ENCODE peak calls at places on chromosomes 1 and 21, in eight cellular contexts. One of them, this sample, is unnamed.

GRCh38 chr1:93820554-93821411 is 58.2 kb downstream of the DNTTIP2 start:
- DNase-seq in HCT116: no peak
- DNase-seq in CD8-positive, alpha-beta T cell: no peak
- DNase-seq in left ventricle myocardium inferior: no peak
- DNase-seq in effector memory CD4-positive, alpha-beta T cell: no peak
- DNase-seq in Panc1: no peak
- DNase-seq in astrocyte: peak; percentile 42
- DNase-seq in heart right ventricle: no peak
- DNase-seq in this sample: no peak

GRCh38 chr1:10733967-10734366 is 62.5 kb downstream of the CASZ1 start:
- DNase-seq in heart right ventricle: no peak
- DNase-seq in left ventricle myocardium inferior: no peak
- DNase-seq in Panc1: no peak
- DNase-seq in CD8-positive, alpha-beta T cell: no peak
- DNase-seq in astrocyte: no peak
- DNase-seq in effector memory CD4-positive, alpha-beta T cell: no peak
- DNase-seq in HCT116: no peak
- DNase-seq in this sample: no peak

GRCh38 chr1:53449026-53449425 is 10.2 kb upstream of the DMRTB1 start:
- DNase-seq in astrocyte: peak; percentile 91
- DNase-seq in effector memory CD4-positive, alpha-beta T cell: no peak
- DNase-seq in left ventricle myocardium inferior: no peak
- DNase-seq in HCT116: no peak
- DNase-seq in Panc1: no peak
- DNase-seq in CD8-positive, alpha-beta T cell: no peak
- DNase-seq in heart right ventricle: no peak
- DNase-seq in this sample: no peak

GRCh38 chr1:15756143-15757015 is 2.2 kb upstream of the FBLIM1 start:
- DNase-seq in HCT116: no peak
- DNase-seq in heart right ventricle: no peak
- DNase-seq in astrocyte: no peak
- DNase-seq in left ventricle myocardium inferior: no peak
- DNase-seq in CD8-positive, alpha-beta T cell: no peak
- DNase-seq in Panc1: no peak
- DNase-seq in effector memory CD4-positive, alpha-beta T cell: no peak
- DNase-seq in this sample: peak; percentile 80

GRCh38 chr1:161440312-161440894 is 64.9 kb upstream of the FCGR2A start:
- DNase-seq in heart right ventricle: peak; percentile 62
- DNase-seq in CD8-positive, alpha-beta T cell: peak; percentile 32
- DNase-seq in HCT116: no peak
- DNase-seq in astrocyte: peak; percentile 33
- DNase-seq in Panc1: no peak
- DNase-seq in left ventricle myocardium inferior: peak; percentile 53
- DNase-seq in effector memory CD4-positive, alpha-beta T cell: no peak
- DNase-seq in this sample: no peak

GRCh38 chr1:17488977-17489739 is 49.7 kb upstream of the RCC2 start:
- DNase-seq in effector memory CD4-positive, alpha-beta T cell: no peak
- DNase-seq in CD8-positive, alpha-beta T cell: no peak
- DNase-seq in heart right ventricle: no peak
- DNase-seq in astrocyte: peak; percentile 8
- DNase-seq in left ventricle myocardium inferior: no peak
- DNase-seq in HCT116: no peak
- DNase-seq in Panc1: no peak
- DNase-seq in this sample: no peak

GRCh38 chr1:234670936-234671628 is 61.1 kb upstream of the IRF2BP2 start:
- DNase-seq in heart right ventricle: no peak
- DNase-seq in left ventricle myocardium inferior: no peak
- DNase-seq in effector memory CD4-positive, alpha-beta T cell: no peak
- DNase-seq in CD8-positive, alpha-beta T cell: no peak
- DNase-seq in Panc1: no peak
- DNase-seq in HCT116: no peak
- DNase-seq in astrocyte: no peak
- DNase-seq in this sample: no peak

GRCh38 chr1:30782361-30783243 is 25.0 kb upstream of the LAPTM5 start:
- DNase-seq in astrocyte: no peak
- DNase-seq in heart right ventricle: peak; percentile 69
- DNase-seq in HCT116: no peak
- DNase-seq in Panc1: no peak
- DNase-seq in CD8-positive, alpha-beta T cell: peak; percentile 60
- DNase-seq in left ventricle myocardium inferior: peak; percentile 58
- DNase-seq in effector memory CD4-positive, alpha-beta T cell: peak; percentile 65
- DNase-seq in this sample: no peak

GRCh38 chr1:29482064-29482463 is 245.7 kb downstream of the PTPRU start:
- DNase-seq in heart right ventricle: no peak
- DNase-seq in CD8-positive, alpha-beta T cell: no peak
- DNase-seq in left ventricle myocardium inferior: no peak
- DNase-seq in Panc1: no peak
- DNase-seq in astrocyte: no peak
- DNase-seq in HCT116: no peak
- DNase-seq in effector memory CD4-positive, alpha-beta T cell: no peak
- DNase-seq in this sample: no peak

GRCh38 chr21:41775152-41775472 is 8.3 kb upstream of the RIPK4 start:
- DNase-seq in Panc1: no peak
- DNase-seq in left ventricle myocardium inferior: no peak
- DNase-seq in effector memory CD4-positive, alpha-beta T cell: no peak
- DNase-seq in astrocyte: no peak
- DNase-seq in CD8-positive, alpha-beta T cell: no peak
- DNase-seq in HCT116: no peak
- DNase-seq in heart right ventricle: no peak
- DNase-seq in this sample: no peak

GRCh38 chr21:17542371-17542992 is 29.6 kb downstream of the CXADR start:
- DNase-seq in heart right ventricle: no peak
- DNase-seq in astrocyte: peak; percentile 16
- DNase-seq in left ventricle myocardium inferior: no peak
- DNase-seq in CD8-positive, alpha-beta T cell: no peak
- DNase-seq in Panc1: no peak
- DNase-seq in effector memory CD4-positive, alpha-beta T cell: no peak
- DNase-seq in HCT116: no peak
- DNase-seq in this sample: no peak

GRCh38 chr21:17552410-17552809 is 39.6 kb downstream of the CXADR start:
- DNase-seq in heart right ventricle: no peak
- DNase-seq in CD8-positive, alpha-beta T cell: no peak
- DNase-seq in effector memory CD4-positive, alpha-beta T cell: no peak
- DNase-seq in Panc1: no peak
- DNase-seq in HCT116: no peak
- DNase-seq in left ventricle myocardium inferior: no peak
- DNase-seq in astrocyte: no peak
- DNase-seq in this sample: no peak

GRCh38 chr21:17554120-17554519 is 41.3 kb downstream of the CXADR start:
- DNase-seq in CD8-positive, alpha-beta T cell: no peak
- DNase-seq in HCT116: no peak
- DNase-seq in left ventricle myocardium inferior: no peak
- DNase-seq in Panc1: no peak
- DNase-seq in astrocyte: no peak
- DNase-seq in effector memory CD4-positive, alpha-beta T cell: no peak
- DNase-seq in heart right ventricle: no peak
- DNase-seq in this sample: no peak

GRCh38 chr21:17550671-17551308 is 37.9 kb downstream of the CXADR start:
- DNase-seq in Panc1: no peak
- DNase-seq in astrocyte: no peak
- DNase-seq in CD8-positive, alpha-beta T cell: no peak
- DNase-seq in heart right ventricle: no peak
- DNase-seq in HCT116: no peak
- DNase-seq in effector memory CD4-positive, alpha-beta T cell: no peak
- DNase-seq in left ventricle myocardium inferior: no peak
- DNase-seq in this sample: no peak

DNA sequence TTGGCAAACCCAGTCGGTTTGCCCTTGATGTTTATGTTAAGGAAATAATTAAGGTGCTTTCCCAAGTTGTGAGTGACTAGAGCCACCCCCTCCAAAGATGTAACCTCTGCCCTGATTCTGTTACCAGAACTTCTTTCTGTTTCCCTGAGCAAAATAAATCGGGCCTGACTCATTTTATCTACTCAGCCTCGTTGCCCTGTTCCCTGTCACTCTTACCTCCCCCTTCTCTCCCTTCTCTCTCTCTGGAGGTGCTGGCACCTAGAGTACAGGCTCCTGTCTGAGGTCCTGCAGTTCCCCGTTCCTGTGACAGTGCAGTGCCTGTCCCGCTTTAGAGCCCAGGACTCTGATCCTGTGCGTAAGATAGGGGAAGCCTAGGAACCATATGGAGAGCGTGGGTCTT is 35.4 kb downstream of the CXADR start:
- DNase-seq in HCT116: no peak
- DNase-seq in effector memory CD4-positive, alpha-beta T cell: no peak
- DNase-seq in heart right ventricle: no peak
- DNase-seq in left ventricle myocardium inferior: no peak
- DNase-seq in CD8-positive, alpha-beta T cell: no peak
- DNase-seq in astrocyte: no peak
- DNase-seq in Panc1: no peak
- DNase-seq in this sample: no peak
- H3K4me3 ChIP-seq in HCT116: no peak overlapping the region
- H3K4me3 ChIP-seq in effector memory CD4-positive, alpha-beta T cell: no peak overlapping the region
- H3K4me3 ChIP-seq in heart right ventricle: no peak overlapping the region
- H3K4me3 ChIP-seq in left ventricle myocardium inferior: no peak overlapping the region
- H3K4me3 ChIP-seq in CD8-positive, alpha-beta T cell: no peak overlapping the region
- H3K4me3 ChIP-seq in astrocyte: no peak overlapping the region
- H3K4me3 ChIP-seq in Panc1: no peak overlapping the region
- H3K4me3 ChIP-seq in this sample: no peak overlapping the region

DNA sequence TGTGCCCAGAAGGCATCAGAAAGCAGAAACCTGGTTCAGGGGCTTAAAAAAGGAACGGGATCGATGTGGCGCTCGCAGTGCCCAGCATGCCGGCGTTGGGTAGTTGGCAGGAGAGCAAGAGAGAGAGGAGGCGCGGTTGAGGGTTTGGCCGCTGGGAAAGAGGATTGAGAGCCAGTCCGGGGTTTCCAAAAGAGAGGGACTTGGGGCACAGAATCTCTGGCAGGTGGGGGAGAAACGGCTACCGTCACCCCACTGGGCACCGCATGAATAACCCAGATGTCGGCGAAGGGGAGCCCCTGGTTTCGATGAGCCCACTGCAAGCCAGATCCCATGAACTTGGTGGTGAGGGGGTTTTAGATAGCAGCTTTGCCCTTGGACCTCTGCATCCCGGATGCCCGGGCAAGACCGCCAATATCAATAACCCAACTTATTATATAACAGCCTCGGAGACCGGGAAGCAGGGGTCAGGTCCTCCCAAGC is 60.4 kb upstream of the ACOT11 start:
- DNase-seq in HCT116: no peak
- DNase-seq in left ventricle myocardium inferior: peak; percentile 43
- DNase-seq in astrocyte: no peak
- DNase-seq in heart right ventricle: peak; percentile 38
- DNase-seq in effector memory CD4-positive, alpha-beta T cell: no peak
- DNase-seq in Panc1: no peak
- DNase-seq in CD8-positive, alpha-beta T cell: no peak
- DNase-seq in this sample: no peak
- H3K27ac ChIP-seq in HCT116: peak overlapping the region; percentile 77
- H3K27ac ChIP-seq in left ventricle myocardium inferior: peak overlapping the region; percentile 95
- H3K27ac ChIP-seq in astrocyte: no peak overlapping the region
- H3K27ac ChIP-seq in heart right ventricle: peak overlapping the region; percentile 92
- H3K27ac ChIP-seq in effector memory CD4-positive, alpha-beta T cell: peak overlapping the region; percentile 78
- H3K27ac ChIP-seq in Panc1: peak overlapping the region; percentile 89
- H3K27ac ChIP-seq in CD8-positive, alpha-beta T cell: no peak overlapping the region
- H3K27ac ChIP-seq in this sample: peak overlapping the region; percentile 85

GRCh38 chr1:109618614-109619404 is 607 bp downstream of the GNAT2 start:
- DNase-seq in Panc1: no peak
- DNase-seq in left ventricle myocardium inferior: no peak
- DNase-seq in astrocyte: no peak
- DNase-seq in effector memory CD4-positive, alpha-beta T cell: no peak
- DNase-seq in CD8-positive, alpha-beta T cell: no peak
- DNase-seq in heart right ventricle: no peak
- DNase-seq in HCT116: no peak
- DNase-seq in this sample: no peak
- H3K4me3 ChIP-seq in Panc1: peak overlapping the region; percentile 92
- H3K4me3 ChIP-seq in left ventricle myocardium inferior: peak overlapping the region; percentile 85
- H3K4me3 ChIP-seq in astrocyte: peak overlapping the region; percentile 79
- H3K4me3 ChIP-seq in effector memory CD4-positive, alpha-beta T cell: peak overlapping the region; percentile 78
- H3K4me3 ChIP-seq in CD8-positive, alpha-beta T cell: peak overlapping the region; percentile 92
- H3K4me3 ChIP-seq in heart right ventricle: peak overlapping the region; percentile 62
- H3K4me3 ChIP-seq in HCT116: peak overlapping the region; percentile 95
- H3K4me3 ChIP-seq in this sample: peak overlapping the region; percentile 73

GRCh38 chr1:207424570-207425131 is 29.5 kb upstream of the CR2 start:
- DNase-seq in heart right ventricle: no peak
- DNase-seq in left ventricle myocardium inferior: no peak
- DNase-seq in Panc1: no peak
- DNase-seq in astrocyte: no peak
- DNase-seq in HCT116: no peak
- DNase-seq in CD8-positive, alpha-beta T cell: no peak
- DNase-seq in effector memory CD4-positive, alpha-beta T cell: no peak
- DNase-seq in this sample: no peak
- H3K27ac ChIP-seq in heart right ventricle: no peak overlapping the region
- H3K27ac ChIP-seq in left ventricle myocardium inferior: no peak overlapping the region
- H3K27ac ChIP-seq in Panc1: no peak overlapping the region
- H3K27ac ChIP-seq in astrocyte: no peak overlapping the region
- H3K27ac ChIP-seq in HCT116: no peak overlapping the region
- H3K27ac ChIP-seq in CD8-positive, alpha-beta T cell: no peak overlapping the region
- H3K27ac ChIP-seq in effector memory CD4-positive, alpha-beta T cell: no peak overlapping the region
- H3K27ac ChIP-seq in this sample: no peak overlapping the region

GRCh38 chr1:98669355-98670296 is 8.1 kb downstream of the SNX7 start:
- DNase-seq in effector memory CD4-positive, alpha-beta T cell: no peak
- DNase-seq in astrocyte: peak; percentile 73
- DNase-seq in heart right ventricle: no peak
- DNase-seq in left ventricle myocardium inferior: no peak
- DNase-seq in CD8-positive, alpha-beta T cell: no peak
- DNase-seq in HCT116: no peak
- DNase-seq in Panc1: no peak
- DNase-seq in this sample: no peak
- H3K4me3 ChIP-seq in effector memory CD4-positive, alpha-beta T cell: no peak overlapping the region
- H3K4me3 ChIP-seq in astrocyte: no peak overlapping the region
- H3K4me3 ChIP-seq in heart right ventricle: no peak overlapping the region
- H3K4me3 ChIP-seq in left ventricle myocardium inferior: no peak overlapping the region
- H3K4me3 ChIP-seq in CD8-positive, alpha-beta T cell: no peak overlapping the region
- H3K4me3 ChIP-seq in HCT116: no peak overlapping the region
- H3K4me3 ChIP-seq in Panc1: no peak overlapping the region
- H3K4me3 ChIP-seq in this sample: peak overlapping the region; percentile 0

GRCh38 chr1:83077411-83077810 is 921.5 kb downstream of the TTLL7 start:
- DNase-seq in HCT116: no peak
- DNase-seq in left ventricle myocardium inferior: no peak
- DNase-seq in Panc1: no peak
- DNase-seq in astrocyte: no peak
- DNase-seq in CD8-positive, alpha-beta T cell: no peak
- DNase-seq in heart right ventricle: no peak
- DNase-seq in effector memory CD4-positive, alpha-beta T cell: no peak
- DNase-seq in this sample: no peak
- H3K27ac ChIP-seq in HCT116: no peak overlapping the region
- H3K27ac ChIP-seq in left ventricle myocardium inferior: no peak overlapping the region
- H3K27ac ChIP-seq in Panc1: no peak overlapping the region
- H3K27ac ChIP-seq in astrocyte: no peak overlapping the region
- H3K27ac ChIP-seq in CD8-positive, alpha-beta T cell: no peak overlapping the region
- H3K27ac ChIP-seq in heart right ventricle: no peak overlapping the region
- H3K27ac ChIP-seq in effector memory CD4-positive, alpha-beta T cell: no peak overlapping the region
- H3K27ac ChIP-seq in this sample: no peak overlapping the region

DNA sequence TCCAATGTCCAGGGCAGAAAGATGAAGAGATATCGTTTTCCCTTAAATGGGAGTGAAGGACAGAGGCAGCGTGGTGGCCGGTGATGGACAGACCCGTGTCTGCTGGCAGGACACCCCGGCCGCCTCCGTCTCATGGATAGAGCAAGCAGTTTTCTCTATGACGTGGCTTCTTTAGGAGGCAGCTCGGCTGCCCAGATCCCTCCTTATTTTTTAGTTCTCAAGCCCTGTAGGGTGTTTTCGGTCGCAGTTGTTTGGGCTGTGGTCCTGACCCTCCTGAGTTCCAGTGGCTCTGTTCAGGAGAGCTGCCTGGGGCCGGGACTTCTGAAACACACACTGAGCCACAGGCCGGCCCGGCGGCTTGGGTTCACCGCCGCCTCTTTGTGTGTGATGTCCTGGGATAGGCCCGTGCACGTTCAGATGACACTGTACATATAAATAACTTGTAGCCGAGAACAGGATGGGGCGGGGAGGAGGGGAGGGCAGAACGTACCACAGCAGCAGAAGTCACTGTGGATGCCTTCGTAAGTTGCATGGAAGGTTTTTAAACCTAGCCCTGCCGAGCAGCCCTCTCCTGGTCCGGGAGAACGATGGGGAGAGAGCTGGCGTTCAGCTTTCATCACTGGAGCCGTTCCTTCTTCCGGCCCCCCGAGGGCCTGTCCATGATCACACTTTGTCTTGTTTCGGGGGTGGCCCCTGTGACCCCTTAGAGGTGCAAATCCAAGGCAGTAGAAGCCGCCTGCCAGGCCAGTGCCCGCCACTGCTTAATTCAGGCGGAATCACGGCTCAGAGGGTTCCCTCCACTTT is 65.2 kb downstream of the SIK1 start:
- DNase-seq in effector memory CD4-positive, alpha-beta T cell: peak; percentile 10
- DNase-seq in Panc1: no peak
- DNase-seq in heart right ventricle: peak; percentile 62
- DNase-seq in HCT116: no peak
- DNase-seq in CD8-positive, alpha-beta T cell: peak; percentile 41
- DNase-seq in left ventricle myocardium inferior: peak; percentile 72
- DNase-seq in astrocyte: no peak
- DNase-seq in this sample: no peak
- H3K4me3 ChIP-seq in effector memory CD4-positive, alpha-beta T cell: peak overlapping the region; percentile 32
- H3K4me3 ChIP-seq in Panc1: no peak overlapping the region
- H3K4me3 ChIP-seq in heart right ventricle: peak overlapping the region; percentile 45
- H3K4me3 ChIP-seq in HCT116: no peak overlapping the region
- H3K4me3 ChIP-seq in CD8-positive, alpha-beta T cell: peak overlapping the region; percentile 44
- H3K4me3 ChIP-seq in left ventricle myocardium inferior: peak overlapping the region; percentile 56
- H3K4me3 ChIP-seq in astrocyte: no peak overlapping the region
- H3K4me3 ChIP-seq in this sample: peak overlapping the region; percentile 62